ENCODE peak calls at places on chromosome 7, in nine cellular contexts. One of them, this sample, is unnamed.

GRCh38 chr7:129688503-129689222 is 77.1 kb downstream of the NRF1 start:
- DNase-seq in GM06990: no peak
- DNase-seq in lower leg skin: no peak
- DNase-seq in Daoy: no peak
- DNase-seq in heart right ventricle: no peak
- DNase-seq in activated T-helper 9 cell treated with anti-CD3 and anti-CD28 coated beads, Interleukin-2, amount 50 U/mL, for 16 hours: no peak
- DNase-seq in RWPE1: no peak
- DNase-seq in ureter: no peak
- DNase-seq in substantia nigra: no peak
- DNase-seq in this sample: no peak

GRCh38 chr7:108592633-108593277 is 23.1 kb downstream of the DNAJB9 start:
- DNase-seq in GM06990: no peak
- DNase-seq in lower leg skin: no peak
- DNase-seq in Daoy: no peak
- DNase-seq in heart right ventricle: no peak
- DNase-seq in activated T-helper 9 cell treated with anti-CD3 and anti-CD28 coated beads, Interleukin-2, amount 50 U/mL, for 16 hours: no peak
- DNase-seq in RWPE1: peak
- DNase-seq in ureter: no peak
- DNase-seq in substantia nigra: no peak
- DNase-seq in this sample: no peak

GRCh38 chr7:131106681-131107342 is 220.9 kb upstream of the MKLN1 start:
- DNase-seq in GM06990: peak
- DNase-seq in lower leg skin: peak
- DNase-seq in Daoy: peak
- DNase-seq in heart right ventricle: peak
- DNase-seq in activated T-helper 9 cell treated with anti-CD3 and anti-CD28 coated beads, Interleukin-2, amount 50 U/mL, for 16 hours: peak
- DNase-seq in RWPE1: peak
- DNase-seq in ureter: peak
- DNase-seq in substantia nigra: no peak
- DNase-seq in this sample: peak

GRCh38 chr7:37540917-37541316 is 92.3 kb upstream of the ELMO1 start:
- DNase-seq in GM06990: no peak
- DNase-seq in lower leg skin: no peak
- DNase-seq in Daoy: no peak
- DNase-seq in heart right ventricle: peak
- DNase-seq in activated T-helper 9 cell treated with anti-CD3 and anti-CD28 coated beads, Interleukin-2, amount 50 U/mL, for 16 hours: no peak
- DNase-seq in RWPE1: no peak
- DNase-seq in ureter: peak
- DNase-seq in substantia nigra: no peak
- DNase-seq in this sample: no peak

GRCh38 chr7:87363342-87363741 is 17.9 kb downstream of the CROT start:
- DNase-seq in GM06990: no peak
- DNase-seq in lower leg skin: no peak
- DNase-seq in Daoy: no peak
- DNase-seq in heart right ventricle: no peak
- DNase-seq in activated T-helper 9 cell treated with anti-CD3 and anti-CD28 coated beads, Interleukin-2, amount 50 U/mL, for 16 hours: no peak
- DNase-seq in RWPE1: no peak
- DNase-seq in ureter: no peak
- DNase-seq in substantia nigra: no peak
- DNase-seq in this sample: no peak

GRCh38 chr7:7653568-7654187 is 13.1 kb downstream of the UMAD1 start:
- DNase-seq in GM06990: no peak
- DNase-seq in lower leg skin: no peak
- DNase-seq in Daoy: peak
- DNase-seq in heart right ventricle: no peak
- DNase-seq in activated T-helper 9 cell treated with anti-CD3 and anti-CD28 coated beads, Interleukin-2, amount 50 U/mL, for 16 hours: no peak
- DNase-seq in RWPE1: no peak
- DNase-seq in ureter: no peak
- DNase-seq in substantia nigra: no peak
- DNase-seq in this sample: peak

GRCh38 chr7:87345962-87346371 is 503 bp downstream of the CROT start:
- DNase-seq in GM06990: no peak
- DNase-seq in lower leg skin: no peak
- DNase-seq in Daoy: no peak
- DNase-seq in heart right ventricle: no peak
- DNase-seq in activated T-helper 9 cell treated with anti-CD3 and anti-CD28 coated beads, Interleukin-2, amount 50 U/mL, for 16 hours: no peak
- DNase-seq in RWPE1: no peak
- DNase-seq in ureter: no peak
- DNase-seq in substantia nigra: no peak
- DNase-seq in this sample: no peak

GRCh38 chr7:57308631-57309408 is 141.2 kb upstream of the ZNF716 start:
- DNase-seq in GM06990: no peak
- DNase-seq in lower leg skin: no peak
- DNase-seq in Daoy: no peak
- DNase-seq in heart right ventricle: peak
- DNase-seq in activated T-helper 9 cell treated with anti-CD3 and anti-CD28 coated beads, Interleukin-2, amount 50 U/mL, for 16 hours: no peak
- DNase-seq in RWPE1: no peak
- DNase-seq in ureter: no peak
- DNase-seq in substantia nigra: no peak
- DNase-seq in this sample: no peak

GRCh38 chr7:152479595-152479994 is 43.8 kb upstream of the KMT2C start:
- DNase-seq in GM06990: no peak
- DNase-seq in lower leg skin: no peak
- DNase-seq in Daoy: no peak
- DNase-seq in heart right ventricle: no peak
- DNase-seq in activated T-helper 9 cell treated with anti-CD3 and anti-CD28 coated beads, Interleukin-2, amount 50 U/mL, for 16 hours: no peak
- DNase-seq in RWPE1: no peak
- DNase-seq in ureter: no peak
- DNase-seq in substantia nigra: no peak
- DNase-seq in this sample: no peak

GRCh38 chr7:111982133-111982532 is 224.1 kb downstream of the DOCK4 start:
- DNase-seq in GM06990: no peak
- DNase-seq in lower leg skin: no peak
- DNase-seq in Daoy: no peak
- DNase-seq in heart right ventricle: no peak
- DNase-seq in activated T-helper 9 cell treated with anti-CD3 and anti-CD28 coated beads, Interleukin-2, amount 50 U/mL, for 16 hours: no peak
- DNase-seq in RWPE1: no peak
- DNase-seq in ureter: no peak
- DNase-seq in substantia nigra: no peak
- DNase-seq in this sample: no peak

GRCh38 chr7:148436571-148436970 is 154.0 kb upstream of the C7orf33 start:
- DNase-seq in GM06990: no peak
- DNase-seq in lower leg skin: no peak
- DNase-seq in Daoy: no peak
- DNase-seq in heart right ventricle: no peak
- DNase-seq in activated T-helper 9 cell treated with anti-CD3 and anti-CD28 coated beads, Interleukin-2, amount 50 U/mL, for 16 hours: no peak
- DNase-seq in RWPE1: no peak
- DNase-seq in ureter: no peak
- DNase-seq in substantia nigra: no peak
- DNase-seq in this sample: no peak

GRCh38 chr7:107463139-107464078 is 6.4 kb upstream of the GPR22 start:
- DNase-seq in GM06990: no peak
- DNase-seq in lower leg skin: no peak
- DNase-seq in Daoy: peak
- DNase-seq in heart right ventricle: peak
- DNase-seq in activated T-helper 9 cell treated with anti-CD3 and anti-CD28 coated beads, Interleukin-2, amount 50 U/mL, for 16 hours: peak
- DNase-seq in RWPE1: peak
- DNase-seq in ureter: peak
- DNase-seq in substantia nigra: no peak
- DNase-seq in this sample: peak

GRCh38 chr7:117582219-117582704 is 102.4 kb downstream of the CFTR start:
- DNase-seq in GM06990: no peak
- DNase-seq in lower leg skin: no peak
- DNase-seq in Daoy: peak
- DNase-seq in heart right ventricle: peak
- DNase-seq in activated T-helper 9 cell treated with anti-CD3 and anti-CD28 coated beads, Interleukin-2, amount 50 U/mL, for 16 hours: no peak
- DNase-seq in RWPE1: peak
- DNase-seq in ureter: peak
- DNase-seq in substantia nigra: no peak
- DNase-seq in this sample: peak

GRCh38 chr7:135744938-135745701 is 3.5 kb downstream of the FAM180A start:
- DNase-seq in GM06990: no peak
- DNase-seq in lower leg skin: no peak
- DNase-seq in Daoy: peak
- DNase-seq in heart right ventricle: no peak
- DNase-seq in activated T-helper 9 cell treated with anti-CD3 and anti-CD28 coated beads, Interleukin-2, amount 50 U/mL, for 16 hours: no peak
- DNase-seq in RWPE1: peak
- DNase-seq in ureter: no peak
- DNase-seq in substantia nigra: no peak
- DNase-seq in this sample: peak

GRCh38 chr7:103887853-103888602 is 101.4 kb downstream of the RELN start:
- DNase-seq in GM06990: no peak
- DNase-seq in lower leg skin: no peak
- DNase-seq in Daoy: peak
- DNase-seq in heart right ventricle: no peak
- DNase-seq in activated T-helper 9 cell treated with anti-CD3 and anti-CD28 coated beads, Interleukin-2, amount 50 U/mL, for 16 hours: no peak
- DNase-seq in RWPE1: no peak
- DNase-seq in ureter: no peak
- DNase-seq in substantia nigra: no peak
- DNase-seq in this sample: no peak

GRCh38 chr7:66669088-66669487 is 40.4 kb downstream of the KCTD7 start:
- DNase-seq in GM06990: no peak
- DNase-seq in lower leg skin: no peak
- DNase-seq in Daoy: no peak
- DNase-seq in heart right ventricle: peak
- DNase-seq in activated T-helper 9 cell treated with anti-CD3 and anti-CD28 coated beads, Interleukin-2, amount 50 U/mL, for 16 hours: no peak
- DNase-seq in RWPE1: no peak
- DNase-seq in ureter: no peak
- DNase-seq in substantia nigra: peak
- DNase-seq in this sample: no peak

GRCh38 chr7:68420342-68420750 is 1177.9 kb upstream of the AUTS2 start:
- DNase-seq in GM06990: no peak
- DNase-seq in lower leg skin: no peak
- DNase-seq in Daoy: no peak
- DNase-seq in heart right ventricle: peak
- DNase-seq in activated T-helper 9 cell treated with anti-CD3 and anti-CD28 coated beads, Interleukin-2, amount 50 U/mL, for 16 hours: no peak
- DNase-seq in RWPE1: no peak
- DNase-seq in ureter: no peak
- DNase-seq in substantia nigra: no peak
- DNase-seq in this sample: no peak

GRCh38 chr7:94344826-94345225 is 49.9 kb upstream of the COL1A2 start:
- DNase-seq in GM06990: no peak
- DNase-seq in lower leg skin: no peak
- DNase-seq in Daoy: no peak
- DNase-seq in heart right ventricle: no peak
- DNase-seq in activated T-helper 9 cell treated with anti-CD3 and anti-CD28 coated beads, Interleukin-2, amount 50 U/mL, for 16 hours: no peak
- DNase-seq in RWPE1: peak
- DNase-seq in ureter: no peak
- DNase-seq in substantia nigra: no peak
- DNase-seq in this sample: no peak

GRCh38 chr7:158244873-158245723 is 342.5 kb downstream of the PTPRN2 start:
- DNase-seq in GM06990: no peak
- DNase-seq in lower leg skin: peak
- DNase-seq in Daoy: no peak
- DNase-seq in heart right ventricle: no peak
- DNase-seq in activated T-helper 9 cell treated with anti-CD3 and anti-CD28 coated beads, Interleukin-2, amount 50 U/mL, for 16 hours: no peak
- DNase-seq in RWPE1: no peak
- DNase-seq in ureter: no peak
- DNase-seq in substantia nigra: no peak
- DNase-seq in this sample: no peak

GRCh38 chr7:28078036-28078901 is 102.3 kb downstream of the JAZF1 start:
- DNase-seq in GM06990: no peak
- DNase-seq in lower leg skin: no peak
- DNase-seq in Daoy: peak
- DNase-seq in heart right ventricle: peak
- DNase-seq in activated T-helper 9 cell treated with anti-CD3 and anti-CD28 coated beads, Interleukin-2, amount 50 U/mL, for 16 hours: peak
- DNase-seq in RWPE1: peak
- DNase-seq in ureter: no peak
- DNase-seq in substantia nigra: no peak
- DNase-seq in this sample: peak

GRCh38 chr7:125668321-125668993 is 738.8 kb upstream of the POT1 start:
- DNase-seq in GM06990: no peak
- DNase-seq in lower leg skin: no peak
- DNase-seq in Daoy: no peak
- DNase-seq in heart right ventricle: no peak
- DNase-seq in activated T-helper 9 cell treated with anti-CD3 and anti-CD28 coated beads, Interleukin-2, amount 50 U/mL, for 16 hours: no peak
- DNase-seq in RWPE1: no peak
- DNase-seq in ureter: no peak
- DNase-seq in substantia nigra: no peak
- DNase-seq in this sample: no peak